ENCODE peak calls at places on chromosomes 13 and 19, in ten cellular contexts. P is CD8-positive, alpha-beta T cell; K is endodermal cell; E is neural progenitor cell; M is esophagus muscularis mucosa; D is mammary epithelial cell; C is GM23248; L is neuronal stem cell; S is psoas muscle; H is AG04450. J is an unnamed sample.
A peak's percentile ranks its signal among the peaks of the same experiment; 100 is the strongest.

GRCh38 chr13:107124129-107124718 is 556.3 kb upstream of the ARGLU1 start:
- DNase-seq in P (no peak), K (no peak), E (peak; percentile 31), M (no peak), D (no peak), C (peak; percentile 34), L (peak; percentile 37), S (no peak), H (no peak), J (no peak)

GRCh38 chr13:85729296-85729695 is 69.9 kb downstream of the SLITRK6 start:
- DNase-seq in P (no peak), K (no peak), E (no peak), M (no peak), D (peak; percentile 62), C (no peak), L (no peak), S (no peak), H (peak; percentile 13), J (no peak)

GRCh38 chr19:31578326-31578725 is 229.1 kb upstream of the TSHZ3 start:
- DNase-seq in P (no peak), K (peak; percentile 32), E (no peak), M (no peak), D (no peak), C (no peak), L (no peak), S (no peak), H (no peak), J (no peak)

GRCh38 chr13:113258655-113259054 is 38.4 kb upstream of the LAMP1 start:
- DNase-seq in P (no peak), K (no peak), E (no peak), M (no peak), D (no peak), C (no peak), L (no peak), S (no peak), H (no peak), J (no peak)

GRCh38 chr13:86383561-86383960 is 584.3 kb upstream of the SLITRK6 start:
- DNase-seq in P (no peak), K (no peak), E (no peak), M (no peak), D (no peak), C (no peak), L (no peak), S (no peak), H (no peak), J (no peak)

GRCh38 chr13:26887594-26887993 is 127.0 kb upstream of the GPR12 start:
- DNase-seq in P (no peak), K (no peak), E (no peak), M (no peak), D (no peak), C (no peak), L (no peak), S (no peak), H (no peak), J (no peak)

GRCh38 chr19:7516878-7517277 is 975 bp downstream of the ZNF358 start:
- DNase-seq in P (no peak), K (no peak), E (no peak), M (no peak), D (no peak), C (peak; percentile 27), L (no peak), S (no peak), H (no peak), J (no peak)

GRCh38 chr13:38767506-38768265 is 80.8 kb downstream of the FREM2 start:
- DNase-seq in P (no peak), K (no peak), E (no peak), M (no peak), D (peak; percentile 31), C (no peak), L (no peak), S (no peak), H (no peak), J (no peak)

GRCh38 chr19:3162418-3163229 is 15.9 kb upstream of the S1PR4 start:
- DNase-seq in P (no peak), K (no peak), E (no peak), M (no peak), D (no peak), C (peak; percentile 56), L (no peak), S (no peak), H (no peak), J (no peak)

GRCh38 chr19:3160219-3160618 is 18.4 kb upstream of the S1PR4 start:
- DNase-seq in P (no peak), K (no peak), E (no peak), M (no peak), D (no peak), C (no peak), L (no peak), S (no peak), H (no peak), J (no peak)

GRCh38 chr19:3161453-3161852 is 17.1 kb upstream of the S1PR4 start:
- DNase-seq in P (no peak), K (no peak), E (no peak), M (no peak), D (peak; percentile 57), C (peak; percentile 67), L (no peak), S (no peak), H (no peak), J (no peak)

GRCh38 chr19:3163943-3164342 is 14.6 kb upstream of the S1PR4 start:
- DNase-seq in P (no peak), K (no peak), E (no peak), M (no peak), D (no peak), C (no peak), L (no peak), S (no peak), H (no peak), J (no peak)

DNA sequence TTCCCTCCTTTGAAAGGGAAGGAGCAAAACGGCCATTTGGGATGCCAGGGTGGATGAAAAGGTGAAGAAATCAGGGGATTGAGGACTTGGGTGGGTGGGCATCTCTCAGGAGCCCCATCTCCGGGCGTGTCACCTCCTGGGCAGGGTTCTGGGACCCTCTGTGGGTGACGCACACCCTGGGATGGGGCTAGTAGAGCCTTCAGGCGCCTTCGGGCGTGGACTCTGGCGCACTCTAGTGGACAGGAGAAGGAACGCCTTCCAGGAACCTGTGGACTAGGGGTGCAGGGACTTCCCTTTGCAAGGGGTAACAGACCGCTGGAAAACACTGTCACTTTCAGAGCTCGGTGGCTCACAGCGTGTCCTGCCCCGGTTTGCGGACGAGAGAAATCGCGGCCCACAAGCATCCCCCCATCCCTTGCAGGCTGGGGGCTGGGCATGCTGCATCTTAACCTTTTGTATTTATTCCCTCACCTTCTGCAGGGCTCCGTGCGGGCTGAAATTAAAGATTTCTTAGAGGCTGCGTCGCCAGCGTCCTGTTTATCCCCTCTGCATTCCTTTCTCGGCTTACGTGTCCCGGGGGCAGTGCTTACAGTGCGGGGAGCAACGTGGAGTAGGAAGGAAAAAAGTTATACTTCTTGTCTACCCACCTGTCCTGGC is 15.2 kb upstream of the S1PR4 start:
- DNase-seq in P (peak; percentile 75), K (peak; percentile 91), E (peak; percentile 89), M (no peak), D (peak; percentile 25), C (peak; percentile 74), L (peak; percentile 69), S (peak; percentile 76), H (peak; percentile 30), J (peak; percentile 68)
- H3K27ac ChIP-seq in P (no peak overlapping the region), K (no peak overlapping the region), E (no peak overlapping the region), M (no peak overlapping the region), D (no peak overlapping the region), C (no peak overlapping the region), L (no peak overlapping the region), S (no peak overlapping the region), H (no peak overlapping the region), J (no peak overlapping the region)

GRCh38 chr13:109255457-109255856 is 530.9 kb downstream of the IRS2 start:
- DNase-seq in P (no peak), K (no peak), E (no peak), M (no peak), D (no peak), C (peak; percentile 13), L (no peak), S (no peak), H (no peak), J (no peak)

GRCh38 chr13:109249780-109250528 is 536.4 kb downstream of the IRS2 start:
- DNase-seq in P (no peak), K (no peak), E (no peak), M (no peak), D (peak; percentile 89), C (no peak), L (no peak), S (no peak), H (no peak), J (no peak)

GRCh38 chr13:109254271-109254670 is 532.1 kb downstream of the IRS2 start:
- DNase-seq in P (no peak), K (no peak), E (peak; percentile 59), M (no peak), D (peak; percentile 47), C (no peak), L (no peak), S (no peak), H (no peak), J (no peak)

GRCh38 chr13:109251958-109252357 is 534.4 kb downstream of the IRS2 start:
- DNase-seq in P (no peak), K (no peak), E (no peak), M (no peak), D (no peak), C (no peak), L (no peak), S (no peak), H (no peak), J (no peak)

GRCh38 chr13:109253316-109253715 is 533.1 kb downstream of the IRS2 start:
- DNase-seq in P (no peak), K (no peak), E (no peak), M (no peak), D (no peak), C (no peak), L (no peak), S (no peak), H (no peak), J (no peak)
- H3K9me3 ChIP-seq in P (no peaks in the 10 kb centered on the region), K (peaks cover 45% of the 10 kb centered on the region), E (no peaks in the 10 kb centered on the region), M (no peaks in the 10 kb centered on the region), D (peaks cover 2% of the 10 kb centered on the region), C (no peaks in the 10 kb centered on the region), L (no peaks in the 10 kb centered on the region), S (no peaks in the 10 kb centered on the region), H (no peaks in the 10 kb centered on the region), J (no peaks in the 10 kb centered on the region)

GRCh38 chr19:21839966-21840365 is 4.0 kb upstream of the ZNF43 start:
- DNase-seq in P (no peak), K (no peak), E (no peak), M (no peak), D (no peak), C (no peak), L (no peak), S (no peak), H (no peak), J (no peak)

GRCh38 chr19:21843081-21843480 is 7.1 kb upstream of the ZNF43 start:
- DNase-seq in P (no peak), K (no peak), E (no peak), M (no peak), D (no peak), C (no peak), L (no peak), S (no peak), H (no peak), J (no peak)

GRCh38 chr19:21841784-21842097 is 5.8 kb upstream of the ZNF43 start:
- DNase-seq in P (no peak), K (no peak), E (no peak), M (no peak), D (no peak), C (no peak), L (no peak), S (no peak), H (no peak), J (no peak)

GRCh38 chr19:21838646-21839045 is 2.7 kb upstream of the ZNF43 start:
- DNase-seq in P (no peak), K (no peak), E (no peak), M (no peak), D (no peak), C (no peak), L (no peak), S (no peak), H (no peak), J (no peak)

DNA sequence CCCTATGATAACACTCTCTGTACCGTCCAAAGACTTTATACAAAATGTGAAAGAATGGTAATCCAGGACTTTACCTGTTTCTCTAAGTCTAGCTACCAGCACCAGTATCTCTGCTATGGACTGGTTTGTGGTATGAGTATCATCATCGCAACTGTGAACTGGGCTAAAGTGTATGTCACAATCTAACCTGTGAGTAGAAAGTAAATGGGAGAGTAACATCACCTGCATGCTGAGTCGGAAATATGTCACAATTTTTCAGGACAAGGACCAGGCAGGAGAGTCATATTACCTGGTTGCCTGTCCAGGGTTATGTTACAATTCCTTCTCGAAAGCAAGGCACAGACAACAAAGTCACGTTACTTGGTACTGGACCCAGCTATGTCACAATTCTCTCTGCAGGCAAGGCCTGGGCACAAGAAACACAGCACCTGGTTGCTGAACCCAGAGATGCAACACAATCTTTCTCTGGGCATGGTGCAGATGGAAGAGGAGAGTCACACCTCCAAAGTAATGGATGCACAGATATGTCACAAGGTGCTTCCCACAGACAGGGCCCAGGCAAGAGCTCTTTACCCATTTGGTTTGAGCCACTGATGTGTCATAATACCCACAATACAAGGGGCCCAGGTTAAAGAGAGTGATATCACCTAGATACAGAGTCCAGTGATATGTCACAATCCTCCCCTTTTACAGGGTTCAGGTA is 5.2 kb upstream of the ZNF43 start:
- DNase-seq in P (no peak), K (no peak), E (no peak), M (no peak), D (no peak), C (no peak), L (no peak), S (no peak), H (no peak), J (no peak)
- H3K27ac ChIP-seq in P (no peak overlapping the region), K (no peak overlapping the region), E (no peak overlapping the region), M (no peak overlapping the region), D (no peak overlapping the region), C (no peak overlapping the region), L (no peak overlapping the region), S (no peak overlapping the region), H (no peak overlapping the region), J (no peak overlapping the region)

DNA sequence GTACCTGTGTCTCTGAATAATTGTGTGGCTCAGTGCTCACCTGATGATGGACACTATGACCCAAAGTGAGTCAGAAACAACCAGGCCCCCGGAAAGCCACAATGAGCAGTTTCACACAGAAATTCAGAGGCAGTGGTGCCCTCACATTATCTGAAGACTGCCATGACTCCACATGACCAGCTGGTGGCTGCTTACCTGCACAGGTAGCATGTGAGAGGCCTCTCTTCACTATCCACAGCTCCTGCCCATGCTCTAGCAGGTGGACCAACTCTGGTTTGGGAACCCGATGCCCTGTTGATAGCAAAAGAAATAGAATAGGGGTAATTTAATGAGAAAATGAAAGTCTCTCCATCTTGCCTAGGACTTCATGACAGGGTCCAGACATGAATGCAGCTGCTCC is 7.2 kb downstream of the ZNF550 start:
- DNase-seq in P (no peak), K (no peak), E (no peak), M (no peak), D (no peak), C (no peak), L (no peak), S (no peak), H (no peak), J (no peak)
- H3K9me3 ChIP-seq in P (peaks cover 45% of the 10 kb centered on the region), K (peaks cover 35% of the 10 kb centered on the region), E (peaks cover 8% of the 10 kb centered on the region), M (peaks cover 3% of the 10 kb centered on the region), D (peaks cover 24% of the 10 kb centered on the region), C (no peaks in the 10 kb centered on the region), L (peaks cover 31% of the 10 kb centered on the region), S (peaks cover 58% of the 10 kb centered on the region), H (peaks cover 49% of the 10 kb centered on the region), J (peaks cover 76% of the 10 kb centered on the region)